ENCODE peak calls at places on chromosomes 2 and 18, in eight cellular contexts. One of them, this sample, is unnamed.

GRCh38 chr2:201203916-201204654 is 21.1 kb downstream of the CASP10 start:
- DNase-seq in MM.1S: no peak
- DNase-seq in H9: no peak
- DNase-seq in pancreas: no peak
- DNase-seq in upper lobe of right lung: no peak
- DNase-seq in lower lobe of right lung: no peak
- DNase-seq in ascending aorta: no peak
- DNase-seq in OCI-LY7: no peak
- DNase-seq in this sample: peak; percentile 86

GRCh38 chr2:46298272-46298521 is 990 bp downstream of the EPAS1 start:
- DNase-seq in MM.1S: no peak
- DNase-seq in H9: no peak
- DNase-seq in pancreas: no peak
- DNase-seq in upper lobe of right lung: no peak
- DNase-seq in lower lobe of right lung: no peak
- DNase-seq in ascending aorta: no peak
- DNase-seq in OCI-LY7: no peak
- DNase-seq in this sample: no peak

GRCh38 chr2:119407430-119408220 is 24.0 kb upstream of the TMEM37 start:
- DNase-seq in MM.1S: peak; percentile 58
- DNase-seq in H9: peak; percentile 59
- DNase-seq in pancreas: peak; percentile 63
- DNase-seq in upper lobe of right lung: no peak
- DNase-seq in lower lobe of right lung: no peak
- DNase-seq in ascending aorta: no peak
- DNase-seq in OCI-LY7: peak; percentile 73
- DNase-seq in this sample: peak; percentile 74

GRCh38 chr2:98404556-98405250 is 40.0 kb upstream of the INPP4A start:
- DNase-seq in MM.1S: no peak
- DNase-seq in H9: no peak
- DNase-seq in pancreas: no peak
- DNase-seq in upper lobe of right lung: no peak
- DNase-seq in lower lobe of right lung: no peak
- DNase-seq in ascending aorta: no peak
- DNase-seq in OCI-LY7: no peak
- DNase-seq in this sample: no peak

GRCh38 chr18:58998421-58999203 is 133.9 kb downstream of the ZNF532 start:
- DNase-seq in MM.1S: no peak
- DNase-seq in H9: no peak
- DNase-seq in pancreas: no peak
- DNase-seq in upper lobe of right lung: no peak
- DNase-seq in lower lobe of right lung: no peak
- DNase-seq in ascending aorta: no peak
- DNase-seq in OCI-LY7: peak; percentile 60
- DNase-seq in this sample: no peak

GRCh38 chr2:237616373-237617304 is 10.7 kb upstream of the LRRFIP1 start:
- DNase-seq in MM.1S: peak; percentile 57
- DNase-seq in H9: peak; percentile 15
- DNase-seq in pancreas: no peak
- DNase-seq in upper lobe of right lung: no peak
- DNase-seq in lower lobe of right lung: no peak
- DNase-seq in ascending aorta: no peak
- DNase-seq in OCI-LY7: no peak
- DNase-seq in this sample: peak; percentile 95

GRCh38 chr2:73006969-73007710 is 64.4 kb downstream of the SFXN5 start:
- DNase-seq in MM.1S: no peak
- DNase-seq in H9: peak; percentile 13
- DNase-seq in pancreas: no peak
- DNase-seq in upper lobe of right lung: no peak
- DNase-seq in lower lobe of right lung: no peak
- DNase-seq in ascending aorta: no peak
- DNase-seq in OCI-LY7: no peak
- DNase-seq in this sample: peak; percentile 75

GRCh38 chr18:24656044-24656443 is 195.6 kb downstream of the HRH4 start:
- DNase-seq in MM.1S: no peak
- DNase-seq in H9: no peak
- DNase-seq in pancreas: no peak
- DNase-seq in upper lobe of right lung: no peak
- DNase-seq in lower lobe of right lung: no peak
- DNase-seq in ascending aorta: no peak
- DNase-seq in OCI-LY7: no peak
- DNase-seq in this sample: no peak

GRCh38 chr2:215737496-215737895 is 275.9 kb downstream of the MREG start:
- DNase-seq in MM.1S: no peak
- DNase-seq in H9: peak; percentile 74
- DNase-seq in pancreas: no peak
- DNase-seq in upper lobe of right lung: no peak
- DNase-seq in lower lobe of right lung: no peak
- DNase-seq in ascending aorta: no peak
- DNase-seq in OCI-LY7: no peak
- DNase-seq in this sample: no peak

GRCh38 chr2:50611261-50612020 is 420.5 kb downstream of the NRXN1 start:
- DNase-seq in MM.1S: no peak
- DNase-seq in H9: no peak
- DNase-seq in pancreas: no peak
- DNase-seq in upper lobe of right lung: no peak
- DNase-seq in lower lobe of right lung: no peak
- DNase-seq in ascending aorta: no peak
- DNase-seq in OCI-LY7: no peak
- DNase-seq in this sample: peak; percentile 25

GRCh38 chr2:201255468-201255867 is 4.9 kb upstream of the CASP8 start:
- DNase-seq in MM.1S: no peak
- DNase-seq in H9: no peak
- DNase-seq in pancreas: no peak
- DNase-seq in upper lobe of right lung: no peak
- DNase-seq in lower lobe of right lung: no peak
- DNase-seq in ascending aorta: no peak
- DNase-seq in OCI-LY7: no peak
- DNase-seq in this sample: no peak

GRCh38 chr2:149463328-149464002 is 124.1 kb downstream of the MMADHC start:
- DNase-seq in MM.1S: no peak
- DNase-seq in H9: no peak
- DNase-seq in pancreas: no peak
- DNase-seq in upper lobe of right lung: no peak
- DNase-seq in lower lobe of right lung: no peak
- DNase-seq in ascending aorta: no peak
- DNase-seq in OCI-LY7: no peak
- DNase-seq in this sample: no peak

GRCh38 chr2:128788636-128789220 is 470.1 kb upstream of the HS6ST1 start:
- DNase-seq in MM.1S: no peak
- DNase-seq in H9: peak; percentile 12
- DNase-seq in pancreas: no peak
- DNase-seq in upper lobe of right lung: no peak
- DNase-seq in lower lobe of right lung: no peak
- DNase-seq in ascending aorta: no peak
- DNase-seq in OCI-LY7: no peak
- DNase-seq in this sample: no peak

GRCh38 chr2:128786296-128786695 is 467.6 kb upstream of the HS6ST1 start:
- DNase-seq in MM.1S: no peak
- DNase-seq in H9: peak; percentile 21
- DNase-seq in pancreas: no peak
- DNase-seq in upper lobe of right lung: no peak
- DNase-seq in lower lobe of right lung: no peak
- DNase-seq in ascending aorta: no peak
- DNase-seq in OCI-LY7: no peak
- DNase-seq in this sample: no peak

GRCh38 chr2:128787616-128788015 is 468.9 kb upstream of the HS6ST1 start:
- DNase-seq in MM.1S: no peak
- DNase-seq in H9: peak; percentile 4
- DNase-seq in pancreas: no peak
- DNase-seq in upper lobe of right lung: no peak
- DNase-seq in lower lobe of right lung: no peak
- DNase-seq in ascending aorta: no peak
- DNase-seq in OCI-LY7: no peak
- DNase-seq in this sample: no peak

GRCh38 chr2:128784626-128785306 is 466.1 kb upstream of the HS6ST1 start:
- DNase-seq in MM.1S: no peak
- DNase-seq in H9: peak; percentile 20
- DNase-seq in pancreas: no peak
- DNase-seq in upper lobe of right lung: peak; percentile 51
- DNase-seq in lower lobe of right lung: no peak
- DNase-seq in ascending aorta: no peak
- DNase-seq in OCI-LY7: no peak
- DNase-seq in this sample: no peak

DNA sequence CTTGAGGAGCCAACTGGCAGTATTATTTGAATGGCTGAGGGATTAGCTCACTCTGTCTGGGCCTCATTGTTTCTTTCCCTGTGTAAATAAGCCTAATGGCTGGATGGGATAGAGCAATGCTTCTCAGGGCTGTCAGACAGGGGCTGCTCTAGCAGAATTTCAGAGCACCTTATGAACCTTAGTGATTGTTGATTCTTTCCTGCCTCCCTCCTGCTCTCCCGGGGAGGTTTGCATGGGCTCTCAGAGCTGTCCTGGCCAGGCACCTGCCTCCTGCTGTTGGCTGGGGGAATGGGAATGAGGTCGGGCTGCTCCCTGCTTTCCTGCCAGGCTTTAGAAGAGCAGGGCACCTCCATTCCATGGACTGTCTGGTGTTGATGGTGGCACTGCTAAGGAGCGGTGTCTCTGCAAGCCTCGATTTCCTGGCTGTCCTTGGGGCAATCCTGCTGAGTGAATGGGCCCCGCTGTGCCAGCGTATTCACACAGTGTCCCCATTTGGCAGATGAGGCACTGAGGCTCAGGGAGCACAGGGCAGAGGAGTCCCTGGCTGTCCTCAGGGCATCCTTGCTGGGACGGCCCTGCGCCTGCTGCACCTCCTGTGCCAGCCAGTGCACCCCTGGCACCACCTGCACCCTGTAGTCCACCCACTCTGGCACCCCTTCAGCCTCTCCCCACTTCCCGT is 468.3 kb upstream of the HS6ST1 start:
- DNase-seq in MM.1S: no peak
- DNase-seq in H9: peak; percentile 48
- DNase-seq in pancreas: no peak
- DNase-seq in upper lobe of right lung: no peak
- DNase-seq in lower lobe of right lung: no peak
- DNase-seq in ascending aorta: no peak
- DNase-seq in OCI-LY7: no peak
- DNase-seq in this sample: peak; percentile 20
- TF ChIP-seq CTCF in MM.1S: no peak
- TF ChIP-seq CTCF in H9: peak; percentile 32
- TF ChIP-seq CTCF in pancreas: no peak
- TF ChIP-seq CTCF in upper lobe of right lung: no peak
- TF ChIP-seq CTCF in lower lobe of right lung: no peak
- TF ChIP-seq CTCF in ascending aorta: no peak
- TF ChIP-seq CTCF in OCI-LY7: no peak
- TF ChIP-seq CTCF in this sample: no peak

DNA sequence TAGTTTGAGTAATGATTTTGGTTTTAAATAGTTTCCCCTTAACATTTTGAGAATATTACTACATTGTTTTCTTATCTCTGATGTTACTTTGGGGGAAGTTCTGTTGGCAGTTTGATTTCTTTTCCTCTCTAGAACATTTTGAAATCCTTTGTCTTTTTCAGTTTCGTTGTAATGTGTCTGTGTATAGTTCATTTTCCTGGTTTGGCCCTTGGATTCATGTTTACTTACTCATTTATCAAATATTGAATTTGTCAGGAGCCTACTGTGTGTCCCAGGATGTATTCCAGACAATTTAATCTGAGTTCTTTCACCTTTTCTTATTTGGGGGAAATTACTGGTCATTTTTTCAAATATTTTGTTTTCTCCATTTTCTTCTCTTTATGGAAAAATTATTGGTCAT is 16.7 kb downstream of the ANKRD12 start:
- DNase-seq in MM.1S: no peak
- DNase-seq in H9: no peak
- DNase-seq in pancreas: no peak
- DNase-seq in upper lobe of right lung: no peak
- DNase-seq in lower lobe of right lung: no peak
- DNase-seq in ascending aorta: no peak
- DNase-seq in OCI-LY7: no peak
- DNase-seq in this sample: peak; percentile 28
- H3K4me1 ChIP-seq in MM.1S: peaks cover 68% of the 10 kb centered on the region
- H3K4me1 ChIP-seq in H9: no peaks in the 10 kb centered on the region
- H3K4me1 ChIP-seq in pancreas: peaks cover 21% of the 10 kb centered on the region
- H3K4me1 ChIP-seq in upper lobe of right lung: peaks cover 41% of the 10 kb centered on the region
- H3K4me1 ChIP-seq in lower lobe of right lung: peaks cover 63% of the 10 kb centered on the region
- H3K4me1 ChIP-seq in ascending aorta: peaks cover 21% of the 10 kb centered on the region
- H3K4me1 ChIP-seq in OCI-LY7: peaks cover 10% of the 10 kb centered on the region
- H3K4me1 ChIP-seq in this sample: peaks cover 6% of the 10 kb centered on the region

DNA sequence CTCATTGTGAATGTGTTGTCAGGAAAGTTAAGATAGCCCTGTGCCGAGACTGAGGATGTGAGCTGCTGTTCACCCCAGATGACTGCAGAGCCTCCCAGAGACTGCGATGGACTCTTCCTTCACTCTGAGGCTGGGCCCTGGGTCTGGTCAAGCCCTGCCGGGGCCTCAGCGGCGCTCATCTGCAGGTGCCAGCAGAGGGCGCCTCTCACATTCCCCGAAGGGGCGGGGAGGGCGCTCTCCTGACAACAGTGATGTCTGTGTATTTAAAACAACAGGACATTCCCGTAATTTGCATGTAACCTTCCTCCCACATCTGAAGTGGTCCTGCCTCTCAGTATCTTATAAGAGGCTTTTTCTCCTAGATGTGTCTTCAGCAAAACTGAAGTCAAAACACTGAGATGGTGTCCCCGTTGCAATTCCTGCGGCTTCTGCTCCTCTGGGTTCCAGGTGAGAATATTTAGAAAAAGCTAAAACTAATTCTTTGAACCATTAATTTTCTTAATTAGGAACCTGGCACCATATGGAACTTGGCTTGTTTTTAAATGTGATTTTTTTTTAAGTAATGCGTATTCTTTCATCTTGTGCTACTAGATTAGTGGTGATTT is 1377.9 kb downstream of the RPIA start:
- DNase-seq in MM.1S: peak; percentile 36
- DNase-seq in H9: no peak
- DNase-seq in pancreas: peak; percentile 36
- DNase-seq in upper lobe of right lung: peak; percentile 72
- DNase-seq in lower lobe of right lung: peak; percentile 58
- DNase-seq in ascending aorta: no peak
- DNase-seq in OCI-LY7: peak; percentile 76
- DNase-seq in this sample: peak; percentile 11
- TF ChIP-seq CTCF in MM.1S: peak; percentile 65
- TF ChIP-seq CTCF in H9: peak; percentile 68
- TF ChIP-seq CTCF in pancreas: peak; percentile 59
- TF ChIP-seq CTCF in upper lobe of right lung: peak; percentile 54
- TF ChIP-seq CTCF in lower lobe of right lung: peak; percentile 59
- TF ChIP-seq CTCF in ascending aorta: peak; percentile 9
- TF ChIP-seq CTCF in OCI-LY7: peak; percentile 99
- TF ChIP-seq CTCF in this sample: peak; percentile 40

DNA sequence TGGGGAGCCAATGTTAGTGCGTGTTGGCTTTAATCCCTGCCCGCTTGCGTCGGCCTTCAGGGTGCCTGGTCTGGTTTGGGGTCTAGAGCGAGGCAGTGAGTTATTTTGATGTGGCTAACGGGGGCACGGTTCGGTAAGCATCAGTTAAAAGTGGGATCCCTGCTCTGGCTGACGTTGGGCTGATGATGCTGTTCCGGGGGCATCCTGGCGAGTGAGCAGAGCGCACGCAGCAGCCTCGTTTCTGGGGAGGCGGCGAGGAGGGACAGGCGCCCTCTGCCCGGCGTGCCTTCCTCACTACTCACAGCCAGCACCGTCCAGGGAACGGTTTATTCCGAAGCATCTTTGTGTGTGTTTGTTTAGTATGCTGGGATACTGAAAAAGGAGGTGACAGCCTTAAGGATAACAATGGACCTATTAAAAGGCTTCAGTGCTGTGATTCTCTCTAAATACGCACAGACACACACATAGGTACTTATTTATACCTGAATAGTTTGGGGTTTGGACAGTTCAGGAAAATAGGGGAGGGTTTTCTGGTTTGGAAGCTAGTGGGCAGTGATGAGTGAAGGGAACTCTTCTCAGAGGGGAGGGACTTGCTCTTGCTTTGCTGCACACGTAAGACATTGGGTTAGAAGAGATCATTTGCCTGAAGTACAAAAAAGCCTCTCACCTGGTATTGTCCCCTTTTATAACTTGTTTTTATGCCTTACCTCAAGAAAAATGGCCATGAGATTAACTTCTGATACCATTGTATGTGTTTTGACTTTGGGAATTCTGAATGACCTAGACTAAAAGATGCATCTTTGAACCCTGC is 2.1 kb downstream of the CRIM1 start:
- DNase-seq in MM.1S: no peak
- DNase-seq in H9: peak; percentile 58
- DNase-seq in pancreas: no peak
- DNase-seq in upper lobe of right lung: no peak
- DNase-seq in lower lobe of right lung: no peak
- DNase-seq in ascending aorta: no peak
- DNase-seq in OCI-LY7: peak; percentile 68
- DNase-seq in this sample: peak; percentile 76
- H3K4me1 ChIP-seq in MM.1S: peaks cover 14% of the 10 kb centered on the region
- H3K4me1 ChIP-seq in H9: peaks cover 15% of the 10 kb centered on the region
- H3K4me1 ChIP-seq in pancreas: no peaks in the 10 kb centered on the region
- H3K4me1 ChIP-seq in upper lobe of right lung: peaks cover 60% of the 10 kb centered on the region
- H3K4me1 ChIP-seq in lower lobe of right lung: peaks cover 64% of the 10 kb centered on the region
- H3K4me1 ChIP-seq in ascending aorta: peaks cover 40% of the 10 kb centered on the region
- H3K4me1 ChIP-seq in OCI-LY7: peaks cover 43% of the 10 kb centered on the region
- H3K4me1 ChIP-seq in this sample: no peaks in the 10 kb centered on the region

This sample was measured in cardiac muscle cell.